ENCODE peak calls at places on chromosomes 13 and 19, in six cellular contexts. U is HEK293T; H is activated CD4-positive, alpha-beta memory T cell treated with anti-CD3 and anti-CD28 coated beads for 36 hours; B is esophagus squamous epithelium; Q is GDM1; J is GM23338. E is an unnamed sample.

GRCh38 chr19:43783636-43784035 is 2.9 kb upstream of the KCNN4 start:
- DNase-seq in H (no peak), Q (no peak), U (no peak), J (no peak), B (no peak), E (no peak)

GRCh38 chr19:38031423-38031770 is 124.4 kb downstream of the SIPA1L3 start:
- DNase-seq in J (no peak), H (no peak), B (no peak), U (no peak), Q (no peak), E (no peak)

GRCh38 chr13:34772881-34773280 is 169.2 kb upstream of the NBEA start:
- DNase-seq in H (no peak), U (no peak), J (no peak), Q (no peak), B (no peak), E (no peak)

GRCh38 chr19:51509823-51510660 is 8.4 kb upstream of the SIGLEC12 start:
- DNase-seq in B (no peak), H (no peak), U (no peak), Q (no peak), J (no peak), E (no peak)

GRCh38 chr13:26985285-26985878 is 186.2 kb downstream of the USP12 start:
- DNase-seq in Q (peak), J (peak), H (peak), U (peak), B (no peak), E (peak)

GRCh38 chr13:21101865-21102576 is 40.6 kb upstream of the LATS2 start:
- DNase-seq in B (no peak), H (no peak), Q (no peak), J (no peak), U (no peak), E (no peak)

GRCh38 chr13:110702591-110703526 is 3.1 kb downstream of the CARS2 start:
- DNase-seq in B (no peak), Q (no peak), U (no peak), J (no peak), H (no peak), E (no peak)

GRCh38 chr19:4016486-4016885 is 8.9 kb downstream of the PIAS4 start:
- DNase-seq in H (no peak), J (no peak), Q (no peak), U (no peak), B (no peak), E (no peak)

GRCh38 chr19:33411621-33412180 is 38.2 kb downstream of the CEBPG start:
- DNase-seq in B (no peak), J (no peak), Q (no peak), H (no peak), U (no peak), E (no peak)

GRCh38 chr13:25372275-25373081 is 704 bp downstream of the ATP8A2 start:
- DNase-seq in J (peak), H (no peak), U (peak), Q (no peak), B (no peak), E (no peak)

GRCh38 chr19:32339988-32340874 is 5.2 kb upstream of the ZNF507 start:
- DNase-seq in J (peak), B (no peak), Q (no peak), H (peak), U (peak), E (peak)

GRCh38 chr13:101935828-101936227 is 466.0 kb downstream of the FGF14 start:
- DNase-seq in U (no peak), H (no peak), J (no peak), B (no peak), Q (no peak), E (no peak)

GRCh38 chr13:38086721-38087120 is 217.1 kb upstream of the TRPC4 start:
- DNase-seq in U (no peak), H (no peak), Q (no peak), J (no peak), B (no peak), E (no peak)

GRCh38 chr19:33193864-33194362 is at the start of gene LRP3:
- DNase-seq in H (no peak), Q (peak), B (no peak), U (peak), J (peak), E (peak)

GRCh38 chr19:35330475-35330874 is 1.5 kb downstream of the CD22 start:
- DNase-seq in Q (no peak), B (peak), J (no peak), U (no peak), H (no peak), E (no peak)

GRCh38 chr19:17394891-17395415 is 957 bp upstream of the CCDC194 start:
- DNase-seq in U (peak), Q (peak), H (peak), J (peak), B (no peak), E (peak)

GRCh38 chr13:102597029-102598015 is 536 bp downstream of the TPP2 start:
- DNase-seq in B (no peak), J (peak), H (peak), Q (peak), U (peak), E (no peak)

GRCh38 chr13:48962281-48962680 is 13.4 kb upstream of the FNDC3A start:
- DNase-seq in H (no peak), J (no peak), B (no peak), U (no peak), Q (no peak), E (no peak)

GRCh38 chr13:92221916-92222315 is 823.5 kb downstream of the GPC5 start:
- DNase-seq in Q (no peak), J (no peak), U (no peak), H (no peak), B (no peak), E (no peak)

GRCh38 chr19:56601375-56601774 is 6.3 kb downstream of the ZNF71 start:
- DNase-seq in Q (no peak), U (no peak), B (no peak), J (no peak), H (no peak), E (no peak)

GRCh38 chr19:45016388-45017314 is 15.4 kb downstream of the RELB start:
- DNase-seq in U (peak), H (peak), Q (peak), B (no peak), J (peak), E (peak)

GRCh38 chr13:113547248-113547971 is 37.1 kb upstream of the TFDP1 start:
- DNase-seq in J (no peak), Q (no peak), B (no peak), H (no peak), U (no peak), E (no peak)

GRCh38 chr13:98143601-98144500 is 957 bp downstream of the FARP1 start:
- DNase-seq in U (peak), J (peak), H (no peak), B (no peak), Q (no peak), E (peak)

GRCh38 chr13:91347996-91348905 is 764 bp downstream of the MIR17HG start:
- DNase-seq in J (no peak), H (peak), Q (peak), B (no peak), U (peak), E (peak)

GRCh38 chr13:111338841-111339240 is 18.4 kb downstream of the TEX29 start:
- DNase-seq in J (no peak), U (no peak), H (no peak), B (no peak), Q (no peak), E (no peak)

GRCh38 chr19:13797870-13798269 is 2.6 kb downstream of the ZSWIM4 start:
- DNase-seq in B (no peak), J (no peak), Q (no peak), U (no peak), H (no peak), E (no peak)

GRCh38 chr19:29569038-29569911 is 36.8 kb upstream of the POP4 start:
- DNase-seq in B (no peak), U (no peak), J (no peak), Q (no peak), H (no peak), E (no peak)

GRCh38 chr19:9850235-9850959 is 15.3 kb downstream of the PIN1 start:
- DNase-seq in H (no peak), U (no peak), Q (no peak), B (no peak), J (peak), E (no peak)

GRCh38 chr13:41981961-41982723 is 21.2 kb upstream of the VWA8 start:
- DNase-seq in U (no peak), H (no peak), B (no peak), J (no peak), Q (no peak), E (no peak)

GRCh38 chr19:10104130-10104513 is 1.6 kb upstream of the ANGPTL6 start:
- DNase-seq in B (no peak), J (no peak), Q (no peak), H (no peak), U (no peak), E (no peak)

GRCh38 chr13:113448885-113449692 is 4.2 kb downstream of the ADPRHL1 start:
- DNase-seq in B (no peak), J (no peak), H (peak), Q (no peak), U (peak), E (no peak)